ENCODE peak calls at places on chromosome 6, in five cellular contexts. V is HCT116, R is Panc1, A is esophagus muscularis mucosa, I is prostate gland. E is an unnamed sample.
A peak's percentile ranks its signal among the peaks of the same experiment; 100 is the strongest.

GRCh38 chr6:79872303-79872702 is 75.0 kb downstream of the ELOVL4 start:
- DNase-seq in A (no peak), V (no peak), I (no peak), R (no peak), E (no peak)

GRCh38 chr6:24257282-24257681 is 100.6 kb downstream of the DCDC2 start:
- DNase-seq in A (no peak), I (no peak), V (peak; percentile 13), R (no peak), E (no peak)

GRCh38 chr6:17454316-17455005 is 61.1 kb downstream of the CAP2 start:
- DNase-seq in A (no peak), I (no peak), R (no peak), V (no peak), E (peak; percentile 84)

GRCh38 chr6:98146656-98147055 is 687.7 kb upstream of the POU3F2 start:
- DNase-seq in R (no peak), A (no peak), I (no peak), V (no peak), E (no peak)

GRCh38 chr6:7828123-7828522 is 82.5 kb downstream of the TXNDC5 start:
- DNase-seq in R (no peak), V (no peak), A (peak; percentile 79), I (no peak), E (no peak)

GRCh38 chr6:45706319-45706718 is 309.3 kb downstream of the CLIC5 start:
- DNase-seq in I (no peak), R (no peak), A (no peak), V (no peak), E (no peak)

GRCh38 chr6:42249279-42249678 is 31.6 kb upstream of the MRPS10 start:
- DNase-seq in A (no peak), V (no peak), I (no peak), R (no peak), E (no peak)

GRCh38 chr6:43083041-43083669 is 7.0 kb downstream of the PTK7 start:
- DNase-seq in R (no peak), I (no peak), V (no peak), A (no peak), E (no peak)

GRCh38 chr6:129105035-129105434 is 222.1 kb downstream of the LAMA2 start:
- DNase-seq in I (no peak), R (no peak), V (no peak), A (no peak), E (no peak)

GRCh38 chr6:22108199-22108598 is 188.6 kb downstream of the PRL start:
- DNase-seq in I (no peak), V (no peak), A (no peak), R (no peak), E (no peak)

GRCh38 chr6:63578757-63579156 is 6.5 kb downstream of the LOC128125822 start:
- DNase-seq in R (no peak), A (no peak), I (no peak), V (no peak), E (no peak)

GRCh38 chr6:33935439-33936080 is 131.8 kb upstream of the MLN start:
- DNase-seq in R (no peak), I (no peak), V (no peak), A (no peak), E (no peak)

GRCh38 chr6:26538936-26539615 is 910 bp downstream of the HMGN4 start:
- DNase-seq in A (no peak), R (no peak), I (no peak), V (no peak), E (no peak)

GRCh38 chr6:70219943-70220613 is 82.8 kb downstream of the COL9A1 start:
- DNase-seq in R (no peak), A (no peak), V (no peak), I (no peak), E (no peak)

GRCh38 chr6:16716450-16716858 is 44.8 kb downstream of the ATXN1 start:
- DNase-seq in A (no peak), V (no peak), R (no peak), I (no peak), E (no peak)

GRCh38 chr6:7697820-7698623 is 27.9 kb upstream of the BMP6 start:
- DNase-seq in I (no peak), A (peak; percentile 74), R (no peak), V (no peak), E (no peak)

GRCh38 chr6:1363729-1364572 is 25.4 kb upstream of the FOXF2 start:
- DNase-seq in A (no peak), R (no peak), V (peak; percentile 18), I (no peak), E (no peak)

GRCh38 chr6:161068296-161068695 is 76.7 kb downstream of the MAP3K4 start:
- DNase-seq in V (no peak), R (no peak), A (no peak), I (no peak), E (no peak)

GRCh38 chr6:138972226-138972665 is 15.8 kb downstream of the REPS1 start:
- DNase-seq in A (no peak), V (no peak), R (no peak), I (no peak), E (no peak)

GRCh38 chr6:81331526-81331925 is 421.0 kb downstream of the TENT5A start:
- DNase-seq in V (no peak), I (no peak), R (no peak), A (no peak), E (no peak)

GRCh38 chr6:7047966-7048365 is 59.8 kb upstream of the RREB1 start:
- DNase-seq in A (no peak), R (no peak), V (no peak), I (no peak), E (no peak)

GRCh38 chr6:115891111-115891669 is 169.5 kb downstream of the FRK start:
- DNase-seq in I (no peak), R (no peak), V (peak; percentile 15), A (no peak), E (no peak)

GRCh38 chr6:1337791-1338190 is 25.9 kb downstream of the FOXQ1 start:
- DNase-seq in I (no peak), V (no peak), A (peak; percentile 24), R (no peak), E (no peak)

GRCh38 chr6:159919011-159919511 is 28.3 kb downstream of the MAS1 start:
- DNase-seq in I (no peak), R (no peak), A (no peak), V (no peak), E (no peak)

GRCh38 chr6:158780963-158781691 is 38.0 kb downstream of the EZR start:
- DNase-seq in A (no peak), V (no peak), I (peak; percentile 93), R (no peak), E (peak; percentile 83)

GRCh38 chr6:44176935-44177509 is 18.4 kb downstream of the CAPN11 start:
- DNase-seq in A (no peak), V (no peak), R (no peak), I (no peak), E (no peak)

GRCh38 chr6:16162003-16162402 is 33.1 kb downstream of the MYLIP start:
- DNase-seq in A (no peak), V (no peak), R (no peak), I (no peak), E (no peak)

GRCh38 chr6:33289784-33290315 is 449 bp downstream of the PFDN6 start:
- DNase-seq in I (no peak), A (no peak), V (no peak), R (no peak), E (no peak)

GRCh38 chr6:107539409-107539808 is 49.5 kb downstream of the SOBP start:
- DNase-seq in I (no peak), A (peak; percentile 14), V (no peak), R (no peak), E (no peak)

GRCh38 chr6:158752613-158753012 is 66.6 kb downstream of the EZR start:
- DNase-seq in V (no peak), A (no peak), I (no peak), R (no peak), E (no peak)

GRCh38 chr6:134201716-134202115 is 116.2 kb downstream of the SGK1 start:
- DNase-seq in A (no peak), I (no peak), R (no peak), V (no peak), E (no peak)

GRCh38 chr6:45047573-45047972 is 280.6 kb upstream of the RUNX2 start:
- DNase-seq in R (no peak), I (no peak), V (no peak), A (no peak), E (no peak)

GRCh38 chr6:5173862-5174643 is 86.7 kb downstream of the LYRM4 start:
- DNase-seq in I (no peak), R (no peak), V (no peak), A (no peak), E (no peak)

GRCh38 chr6:12275084-12275483 is 15.1 kb upstream of the EDN1 start:
- DNase-seq in V (no peak), R (no peak), A (no peak), I (no peak), E (no peak)

GRCh38 chr6:131062245-131063027 is 609 bp downstream of the EPB41L2 start:
- DNase-seq in V (no peak), R (no peak), A (no peak), I (no peak), E (no peak)

DNA sequence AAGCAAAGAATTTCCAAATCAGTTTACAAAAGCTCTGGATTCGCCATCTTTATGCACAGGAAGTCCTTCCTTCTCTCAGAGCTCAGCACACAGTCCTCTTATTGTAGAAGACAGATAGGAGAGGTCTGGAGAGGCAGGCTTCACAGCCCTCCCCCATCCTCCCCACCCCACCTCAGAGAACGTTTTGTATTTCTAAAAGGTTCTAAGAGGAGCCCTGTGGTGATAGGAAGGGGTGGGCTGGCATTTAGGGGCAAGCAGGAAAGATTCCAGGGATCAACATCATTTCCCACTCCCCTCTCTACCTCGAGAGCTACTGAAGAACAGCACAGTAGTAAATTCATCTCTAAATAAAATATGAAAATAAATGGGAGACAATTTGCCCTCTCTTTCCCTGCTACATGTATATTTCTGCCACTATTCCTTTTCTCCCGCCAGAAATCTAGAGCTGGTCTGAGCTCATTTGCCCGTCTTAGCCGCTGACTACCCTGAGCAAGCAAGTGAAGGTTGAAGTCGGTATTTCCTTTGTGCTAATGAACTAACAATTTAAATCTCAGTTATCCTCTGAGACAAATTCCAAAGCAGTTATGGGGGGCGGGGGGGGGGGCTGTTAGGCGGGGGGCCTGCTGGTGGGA is 18.8 kb downstream of the TFAP2A start:
- DNase-seq in R (no peak), V (no peak), A (no peak), I (no peak), E (no peak)
- H3K27ac ChIP-seq in R (peak overlapping the region; percentile 93), V (no peak overlapping the region), A (no peak overlapping the region), I (no peak overlapping the region), E (no peak overlapping the region)

GRCh38 chr6:149045404-149045803 is 272.1 kb upstream of the TAB2 start:
- DNase-seq in A (peak; percentile 86), R (no peak), I (no peak), V (no peak), E (no peak)
- TF ChIP-seq CTCF in A (no peak), R (peak; percentile 22), I (no peak), V (peak; percentile 20), E (no peak)

GRCh38 chr6:39223535-39223934 is 5.7 kb downstream of the KCNK5 start:
- DNase-seq in A (no peak), R (no peak), I (no peak), V (no peak), E (no peak)
- TF ChIP-seq POLR2AphosphoS5 in A (no peak), R (no peak), I (no peak), V (no peak), E (no peak)

GRCh38 chr6:166621114-166621540 is 5.9 kb downstream of the RPS6KA2 start:
- DNase-seq in R (no peak), A (no peak), I (no peak), V (no peak), E (no peak)
- H3K27ac ChIP-seq in R (no peak overlapping the region), A (peak overlapping the region; percentile 79), I (no peak overlapping the region), V (no peak overlapping the region), E (peak overlapping the region; percentile 69)